ENCODE peak calls at places on chromosomes 12 and 14, in ten cellular contexts. One of them, this sample, is unnamed. For H3K4me1, the result is how much of the 10 kb centered on the place peaks cover.

GRCh38 chr14:70692210-70692609 is 50.5 kb downstream of the TTC9 start:
- DNase-seq in transverse colon: peak
- DNase-seq in HepG2: no peak
- DNase-seq in K562: no peak
- DNase-seq in SK-N-SH: no peak
- DNase-seq in suprapubic skin: no peak
- DNase-seq in H1: no peak
- DNase-seq in sigmoid colon: peak
- DNase-seq in GM12878: no peak
- DNase-seq in esophagus muscularis mucosa: no peak
- DNase-seq in this sample: peak

GRCh38 chr12:64653123-64653522 is 42.8 kb downstream of the RASSF3 start:
- DNase-seq in transverse colon: no peak
- DNase-seq in HepG2: no peak
- DNase-seq in K562: no peak
- DNase-seq in SK-N-SH: no peak
- DNase-seq in suprapubic skin: no peak
- DNase-seq in H1: no peak
- DNase-seq in sigmoid colon: no peak
- DNase-seq in GM12878: no peak
- DNase-seq in esophagus muscularis mucosa: no peak
- DNase-seq in this sample: no peak

GRCh38 chr12:7609051-7609450 is 56.7 kb downstream of the APOBEC1 start:
- DNase-seq in transverse colon: no peak
- DNase-seq in HepG2: no peak
- DNase-seq in K562: no peak
- DNase-seq in SK-N-SH: no peak
- DNase-seq in suprapubic skin: no peak
- DNase-seq in H1: no peak
- DNase-seq in sigmoid colon: no peak
- DNase-seq in GM12878: no peak
- DNase-seq in esophagus muscularis mucosa: no peak
- DNase-seq in this sample: no peak

GRCh38 chr14:92973265-92973797 is 50.4 kb downstream of the CHGA start:
- DNase-seq in transverse colon: peak
- DNase-seq in HepG2: peak
- DNase-seq in K562: peak
- DNase-seq in SK-N-SH: peak
- DNase-seq in suprapubic skin: peak
- DNase-seq in H1: peak
- DNase-seq in sigmoid colon: peak
- DNase-seq in GM12878: no peak
- DNase-seq in esophagus muscularis mucosa: peak
- DNase-seq in this sample: peak

GRCh38 chr14:100069161-100069800 is 4.1 kb downstream of the EVL start:
- DNase-seq in transverse colon: no peak
- DNase-seq in HepG2: no peak
- DNase-seq in K562: no peak
- DNase-seq in SK-N-SH: no peak
- DNase-seq in suprapubic skin: no peak
- DNase-seq in H1: no peak
- DNase-seq in sigmoid colon: no peak
- DNase-seq in GM12878: peak
- DNase-seq in esophagus muscularis mucosa: no peak
- DNase-seq in this sample: no peak

GRCh38 chr14:53946071-53946403 is 10.6 kb downstream of the BMP4 start:
- DNase-seq in transverse colon: no peak
- DNase-seq in HepG2: no peak
- DNase-seq in K562: no peak
- DNase-seq in SK-N-SH: no peak
- DNase-seq in suprapubic skin: no peak
- DNase-seq in H1: peak
- DNase-seq in sigmoid colon: no peak
- DNase-seq in GM12878: no peak
- DNase-seq in esophagus muscularis mucosa: no peak
- DNase-seq in this sample: no peak

GRCh38 chr12:52319097-52319496 is 2.1 kb downstream of the KRT83 start:
- DNase-seq in transverse colon: no peak
- DNase-seq in HepG2: no peak
- DNase-seq in K562: no peak
- DNase-seq in SK-N-SH: no peak
- DNase-seq in suprapubic skin: no peak
- DNase-seq in H1: no peak
- DNase-seq in sigmoid colon: no peak
- DNase-seq in GM12878: no peak
- DNase-seq in esophagus muscularis mucosa: no peak
- DNase-seq in this sample: no peak

GRCh38 chr14:29521526-29522137 is 406.0 kb downstream of the PRKD1 start:
- DNase-seq in transverse colon: no peak
- DNase-seq in HepG2: no peak
- DNase-seq in K562: no peak
- DNase-seq in SK-N-SH: no peak
- DNase-seq in suprapubic skin: no peak
- DNase-seq in H1: peak
- DNase-seq in sigmoid colon: no peak
- DNase-seq in GM12878: no peak
- DNase-seq in esophagus muscularis mucosa: no peak
- DNase-seq in this sample: no peak

GRCh38 chr12:3959799-3960560 is 86.8 kb upstream of the PARP11 start:
- DNase-seq in transverse colon: no peak
- DNase-seq in HepG2: peak
- DNase-seq in K562: no peak
- DNase-seq in SK-N-SH: no peak
- DNase-seq in suprapubic skin: no peak
- DNase-seq in H1: no peak
- DNase-seq in sigmoid colon: no peak
- DNase-seq in GM12878: no peak
- DNase-seq in esophagus muscularis mucosa: no peak
- DNase-seq in this sample: no peak

GRCh38 chr12:116426391-116427136 is 132.6 kb upstream of the MAP1LC3B2 start:
- DNase-seq in transverse colon: peak
- DNase-seq in HepG2: no peak
- DNase-seq in K562: peak
- DNase-seq in SK-N-SH: peak
- DNase-seq in suprapubic skin: peak
- DNase-seq in H1: peak
- DNase-seq in sigmoid colon: peak
- DNase-seq in GM12878: no peak
- DNase-seq in esophagus muscularis mucosa: peak
- DNase-seq in this sample: no peak

GRCh38 chr12:53752192-53752601 is 418 bp upstream of the CISTR start:
- DNase-seq in transverse colon: no peak
- DNase-seq in HepG2: no peak
- DNase-seq in K562: no peak
- DNase-seq in SK-N-SH: no peak
- DNase-seq in suprapubic skin: no peak
- DNase-seq in H1: no peak
- DNase-seq in sigmoid colon: no peak
- DNase-seq in GM12878: no peak
- DNase-seq in esophagus muscularis mucosa: no peak
- DNase-seq in this sample: no peak

GRCh38 chr12:3752741-3753486 is at the start of gene CRACR2A:
- DNase-seq in transverse colon: peak
- DNase-seq in HepG2: no peak
- DNase-seq in K562: peak
- DNase-seq in SK-N-SH: peak
- DNase-seq in suprapubic skin: no peak
- DNase-seq in H1: peak
- DNase-seq in sigmoid colon: peak
- DNase-seq in GM12878: peak
- DNase-seq in esophagus muscularis mucosa: peak
- DNase-seq in this sample: peak

GRCh38 chr12:118455327-118455726 is 79.0 kb downstream of the SUDS3 start:
- DNase-seq in transverse colon: no peak
- DNase-seq in HepG2: no peak
- DNase-seq in K562: no peak
- DNase-seq in SK-N-SH: no peak
- DNase-seq in suprapubic skin: no peak
- DNase-seq in H1: no peak
- DNase-seq in sigmoid colon: no peak
- DNase-seq in GM12878: no peak
- DNase-seq in esophagus muscularis mucosa: no peak
- DNase-seq in this sample: no peak

GRCh38 chr12:13234045-13234641 is 37.6 kb downstream of the EMP1 start:
- DNase-seq in transverse colon: peak
- DNase-seq in HepG2: peak
- DNase-seq in K562: peak
- DNase-seq in SK-N-SH: peak
- DNase-seq in suprapubic skin: no peak
- DNase-seq in H1: peak
- DNase-seq in sigmoid colon: no peak
- DNase-seq in GM12878: no peak
- DNase-seq in esophagus muscularis mucosa: peak
- DNase-seq in this sample: peak

GRCh38 chr12:92074889-92075288 is 70.8 kb downstream of the BTG1 start:
- DNase-seq in transverse colon: no peak
- DNase-seq in HepG2: no peak
- DNase-seq in K562: no peak
- DNase-seq in SK-N-SH: no peak
- DNase-seq in suprapubic skin: no peak
- DNase-seq in H1: no peak
- DNase-seq in sigmoid colon: no peak
- DNase-seq in GM12878: no peak
- DNase-seq in esophagus muscularis mucosa: no peak
- DNase-seq in this sample: no peak

GRCh38 chr12:92070864-92071445 is 74.7 kb downstream of the BTG1 start:
- DNase-seq in transverse colon: peak
- DNase-seq in HepG2: peak
- DNase-seq in K562: no peak
- DNase-seq in SK-N-SH: no peak
- DNase-seq in suprapubic skin: no peak
- DNase-seq in H1: no peak
- DNase-seq in sigmoid colon: no peak
- DNase-seq in GM12878: no peak
- DNase-seq in esophagus muscularis mucosa: no peak
- DNase-seq in this sample: peak

GRCh38 chr12:92070054-92070863 is 75.4 kb downstream of the BTG1 start:
- DNase-seq in transverse colon: peak
- DNase-seq in HepG2: peak
- DNase-seq in K562: no peak
- DNase-seq in SK-N-SH: no peak
- DNase-seq in suprapubic skin: no peak
- DNase-seq in H1: no peak
- DNase-seq in sigmoid colon: peak
- DNase-seq in GM12878: no peak
- DNase-seq in esophagus muscularis mucosa: no peak
- DNase-seq in this sample: peak

GRCh38 chr12:92075425-92075891 is 70.2 kb downstream of the BTG1 start:
- DNase-seq in transverse colon: no peak
- DNase-seq in HepG2: no peak
- DNase-seq in K562: no peak
- DNase-seq in SK-N-SH: no peak
- DNase-seq in suprapubic skin: no peak
- DNase-seq in H1: no peak
- DNase-seq in sigmoid colon: no peak
- DNase-seq in GM12878: no peak
- DNase-seq in esophagus muscularis mucosa: no peak
- DNase-seq in this sample: no peak

DNA sequence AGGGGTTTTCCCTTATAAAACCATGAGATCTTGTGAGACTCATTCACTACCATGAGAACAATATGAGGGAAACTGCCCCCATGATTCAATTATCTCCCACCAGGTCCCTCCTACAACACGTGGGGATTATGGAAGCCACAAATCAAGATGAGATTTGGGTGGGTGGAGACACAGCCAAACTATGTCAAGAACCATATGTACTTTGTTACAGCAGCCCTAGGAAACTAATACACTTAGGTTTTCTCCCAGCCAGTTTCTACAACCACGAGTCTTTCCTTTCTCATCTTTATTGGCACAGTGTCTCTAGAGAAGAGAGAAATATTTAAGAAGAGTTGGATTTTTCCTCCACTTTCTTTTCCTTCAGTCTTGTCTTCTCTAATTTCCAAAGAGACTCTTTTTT is 72.5 kb downstream of the BTG1 start:
- DNase-seq in transverse colon: no peak
- DNase-seq in HepG2: no peak
- DNase-seq in K562: no peak
- DNase-seq in SK-N-SH: no peak
- DNase-seq in suprapubic skin: no peak
- DNase-seq in H1: no peak
- DNase-seq in sigmoid colon: no peak
- DNase-seq in GM12878: no peak
- DNase-seq in esophagus muscularis mucosa: no peak
- DNase-seq in this sample: no peak
- H3K4me1 ChIP-seq in transverse colon: under half
- H3K4me1 ChIP-seq in HepG2: half or more
- H3K4me1 ChIP-seq in K562: under half
- H3K4me1 ChIP-seq in SK-N-SH: under half
- H3K4me1 ChIP-seq in suprapubic skin: under half
- H3K4me1 ChIP-seq in H1: under half
- H3K4me1 ChIP-seq in sigmoid colon: under half
- H3K4me1 ChIP-seq in GM12878: under half
- H3K4me1 ChIP-seq in esophagus muscularis mucosa: under half
- H3K4me1 ChIP-seq in this sample: under half

GRCh38 chr12:113030875-113031525 is 25.5 kb upstream of the DTX1 start:
- DNase-seq in transverse colon: no peak
- DNase-seq in HepG2: peak
- DNase-seq in K562: peak
- DNase-seq in SK-N-SH: peak
- DNase-seq in suprapubic skin: no peak
- DNase-seq in H1: peak
- DNase-seq in sigmoid colon: no peak
- DNase-seq in GM12878: no peak
- DNase-seq in esophagus muscularis mucosa: no peak
- DNase-seq in this sample: no peak
- TF ChIP-seq EP300 in transverse colon: no peak
- TF ChIP-seq EP300 in HepG2: no peak
- TF ChIP-seq EP300 in K562: no peak
- TF ChIP-seq EP300 in SK-N-SH: no peak
- TF ChIP-seq EP300 in suprapubic skin: no peak
- TF ChIP-seq EP300 in H1: no peak
- TF ChIP-seq EP300 in sigmoid colon: no peak
- TF ChIP-seq EP300 in GM12878: no peak
- TF ChIP-seq EP300 in esophagus muscularis mucosa: no peak
- TF ChIP-seq EP300 in this sample: no peak

GRCh38 chr14:84622357-84622756 is 907.6 kb upstream of the FLRT2 start:
- DNase-seq in transverse colon: no peak
- DNase-seq in HepG2: no peak
- DNase-seq in K562: no peak
- DNase-seq in SK-N-SH: no peak
- DNase-seq in suprapubic skin: no peak
- DNase-seq in H1: no peak
- DNase-seq in sigmoid colon: no peak
- DNase-seq in GM12878: no peak
- DNase-seq in esophagus muscularis mucosa: no peak
- DNase-seq in this sample: no peak
- TF ChIP-seq POLR2AphosphoS5 in transverse colon: no peak
- TF ChIP-seq POLR2AphosphoS5 in HepG2: no peak
- TF ChIP-seq POLR2AphosphoS5 in K562: no peak
- TF ChIP-seq POLR2AphosphoS5 in SK-N-SH: no peak
- TF ChIP-seq POLR2AphosphoS5 in suprapubic skin: no peak
- TF ChIP-seq POLR2AphosphoS5 in H1: no peak
- TF ChIP-seq POLR2AphosphoS5 in sigmoid colon: no peak
- TF ChIP-seq POLR2AphosphoS5 in GM12878: no peak
- TF ChIP-seq POLR2AphosphoS5 in esophagus muscularis mucosa: no peak
- TF ChIP-seq POLR2AphosphoS5 in this sample: no peak

GRCh38 chr14:90545431-90545830 is 148.6 kb downstream of the CALM1 start:
- DNase-seq in transverse colon: no peak
- DNase-seq in HepG2: no peak
- DNase-seq in K562: no peak
- DNase-seq in SK-N-SH: no peak
- DNase-seq in suprapubic skin: no peak
- DNase-seq in H1: no peak
- DNase-seq in sigmoid colon: no peak
- DNase-seq in GM12878: no peak
- DNase-seq in esophagus muscularis mucosa: no peak
- DNase-seq in this sample: no peak
- H3K4me1 ChIP-seq in transverse colon: under half
- H3K4me1 ChIP-seq in HepG2: under half
- H3K4me1 ChIP-seq in K562: under half
- H3K4me1 ChIP-seq in SK-N-SH: under half
- H3K4me1 ChIP-seq in suprapubic skin: under half
- H3K4me1 ChIP-seq in H1: under half
- H3K4me1 ChIP-seq in sigmoid colon: under half
- H3K4me1 ChIP-seq in GM12878: under half
- H3K4me1 ChIP-seq in esophagus muscularis mucosa: under half
- H3K4me1 ChIP-seq in this sample: under half

This sample was measured in stomach.